ENCODE peak calls at places on chromosomes 3 and 15, in ten cellular contexts. One of them, this sample, is unnamed. For H3K36me3, the result is how much of the 10 kb centered on the place peaks cover.

GRCh38 chr3:185866555-185866954 is 41.7 kb upstream of the IGF2BP2 start:
- DNase-seq in tibial nerve: no peak
- DNase-seq in fibroblast of lung: no peak
- DNase-seq in brain microvascular endothelial cell: no peak
- DNase-seq in CD8-positive, alpha-beta T cell: no peak
- DNase-seq in Peyer's patch: peak
- DNase-seq in psoas muscle: no peak
- DNase-seq in lung: no peak
- DNase-seq in mesenchymal stem cell: no peak
- DNase-seq in BE2C: no peak
- DNase-seq in this sample: peak

GRCh38 chr15:92809880-92810361 is 90.2 kb upstream of the CHD2 start:
- DNase-seq in psoas muscle: no peak
- DNase-seq in tibial nerve: peak
- DNase-seq in BE2C: peak
- DNase-seq in CD8-positive, alpha-beta T cell: no peak
- DNase-seq in mesenchymal stem cell: peak
- DNase-seq in brain microvascular endothelial cell: peak
- DNase-seq in lung: no peak
- DNase-seq in Peyer's patch: peak
- DNase-seq in fibroblast of lung: peak
- DNase-seq in this sample: peak

GRCh38 chr3:71226565-71227281 is 356.8 kb downstream of the FOXP1 start:
- DNase-seq in Peyer's patch: peak
- DNase-seq in mesenchymal stem cell: no peak
- DNase-seq in BE2C: no peak
- DNase-seq in fibroblast of lung: peak
- DNase-seq in psoas muscle: peak
- DNase-seq in CD8-positive, alpha-beta T cell: peak
- DNase-seq in tibial nerve: no peak
- DNase-seq in lung: no peak
- DNase-seq in brain microvascular endothelial cell: peak
- DNase-seq in this sample: peak

GRCh38 chr3:185744997-185745843 is 79.6 kb downstream of the IGF2BP2 start:
- DNase-seq in psoas muscle: no peak
- DNase-seq in lung: no peak
- DNase-seq in fibroblast of lung: peak
- DNase-seq in tibial nerve: no peak
- DNase-seq in mesenchymal stem cell: peak
- DNase-seq in BE2C: no peak
- DNase-seq in CD8-positive, alpha-beta T cell: no peak
- DNase-seq in brain microvascular endothelial cell: peak
- DNase-seq in Peyer's patch: no peak
- DNase-seq in this sample: no peak

GRCh38 chr15:79674124-79674465 is 222.7 kb downstream of the MTHFS start:
- DNase-seq in CD8-positive, alpha-beta T cell: no peak
- DNase-seq in Peyer's patch: no peak
- DNase-seq in BE2C: no peak
- DNase-seq in mesenchymal stem cell: no peak
- DNase-seq in lung: no peak
- DNase-seq in psoas muscle: no peak
- DNase-seq in tibial nerve: no peak
- DNase-seq in fibroblast of lung: no peak
- DNase-seq in brain microvascular endothelial cell: no peak
- DNase-seq in this sample: no peak

GRCh38 chr3:114508976-114509375 is 215.1 kb downstream of the TIGIT start:
- DNase-seq in fibroblast of lung: no peak
- DNase-seq in brain microvascular endothelial cell: no peak
- DNase-seq in BE2C: no peak
- DNase-seq in psoas muscle: no peak
- DNase-seq in lung: no peak
- DNase-seq in mesenchymal stem cell: peak
- DNase-seq in tibial nerve: no peak
- DNase-seq in Peyer's patch: no peak
- DNase-seq in CD8-positive, alpha-beta T cell: no peak
- DNase-seq in this sample: no peak

GRCh38 chr3:100401674-100402036 is 316 bp downstream of the LNP1 start:
- DNase-seq in psoas muscle: peak
- DNase-seq in BE2C: peak
- DNase-seq in CD8-positive, alpha-beta T cell: peak
- DNase-seq in lung: peak
- DNase-seq in tibial nerve: peak
- DNase-seq in Peyer's patch: peak
- DNase-seq in mesenchymal stem cell: no peak
- DNase-seq in fibroblast of lung: peak
- DNase-seq in brain microvascular endothelial cell: peak
- DNase-seq in this sample: peak

GRCh38 chr3:39025222-39025970 is 26.3 kb downstream of the SCN11A start:
- DNase-seq in fibroblast of lung: peak
- DNase-seq in brain microvascular endothelial cell: no peak
- DNase-seq in BE2C: no peak
- DNase-seq in tibial nerve: no peak
- DNase-seq in CD8-positive, alpha-beta T cell: no peak
- DNase-seq in Peyer's patch: no peak
- DNase-seq in mesenchymal stem cell: no peak
- DNase-seq in lung: no peak
- DNase-seq in psoas muscle: no peak
- DNase-seq in this sample: no peak

GRCh38 chr3:24679429-24679828 is 184.8 kb upstream of the THRB start:
- DNase-seq in tibial nerve: no peak
- DNase-seq in fibroblast of lung: no peak
- DNase-seq in Peyer's patch: no peak
- DNase-seq in CD8-positive, alpha-beta T cell: no peak
- DNase-seq in mesenchymal stem cell: no peak
- DNase-seq in BE2C: no peak
- DNase-seq in psoas muscle: no peak
- DNase-seq in brain microvascular endothelial cell: no peak
- DNase-seq in lung: no peak
- DNase-seq in this sample: no peak

GRCh38 chr3:125129512-125129962 is 73.7 kb upstream of the HEG1 start:
- DNase-seq in psoas muscle: peak
- DNase-seq in BE2C: peak
- DNase-seq in mesenchymal stem cell: peak
- DNase-seq in fibroblast of lung: peak
- DNase-seq in CD8-positive, alpha-beta T cell: no peak
- DNase-seq in lung: peak
- DNase-seq in brain microvascular endothelial cell: peak
- DNase-seq in Peyer's patch: peak
- DNase-seq in tibial nerve: peak
- DNase-seq in this sample: peak

GRCh38 chr15:55980511-55980910 is 12.9 kb downstream of the NEDD4 start:
- DNase-seq in lung: no peak
- DNase-seq in brain microvascular endothelial cell: no peak
- DNase-seq in BE2C: no peak
- DNase-seq in psoas muscle: no peak
- DNase-seq in mesenchymal stem cell: no peak
- DNase-seq in Peyer's patch: no peak
- DNase-seq in CD8-positive, alpha-beta T cell: no peak
- DNase-seq in tibial nerve: no peak
- DNase-seq in fibroblast of lung: no peak
- DNase-seq in this sample: no peak

GRCh38 chr15:52491460-52491859 is 37.2 kb downstream of the MYO5A start:
- DNase-seq in psoas muscle: no peak
- DNase-seq in BE2C: no peak
- DNase-seq in mesenchymal stem cell: no peak
- DNase-seq in fibroblast of lung: no peak
- DNase-seq in Peyer's patch: no peak
- DNase-seq in brain microvascular endothelial cell: no peak
- DNase-seq in lung: no peak
- DNase-seq in tibial nerve: no peak
- DNase-seq in CD8-positive, alpha-beta T cell: no peak
- DNase-seq in this sample: no peak

GRCh38 chr3:29440321-29441019 is 159.6 kb downstream of the RBMS3 start:
- DNase-seq in tibial nerve: no peak
- DNase-seq in Peyer's patch: peak
- DNase-seq in lung: no peak
- DNase-seq in mesenchymal stem cell: peak
- DNase-seq in CD8-positive, alpha-beta T cell: no peak
- DNase-seq in brain microvascular endothelial cell: no peak
- DNase-seq in BE2C: peak
- DNase-seq in fibroblast of lung: peak
- DNase-seq in psoas muscle: peak
- DNase-seq in this sample: no peak

GRCh38 chr15:62569460-62570404 is 404.6 kb upstream of the C2CD4B start:
- DNase-seq in BE2C: no peak
- DNase-seq in psoas muscle: peak
- DNase-seq in CD8-positive, alpha-beta T cell: no peak
- DNase-seq in lung: peak
- DNase-seq in tibial nerve: peak
- DNase-seq in Peyer's patch: peak
- DNase-seq in mesenchymal stem cell: peak
- DNase-seq in fibroblast of lung: peak
- DNase-seq in brain microvascular endothelial cell: peak
- DNase-seq in this sample: peak

GRCh38 chr3:42531470-42531869 is 29.0 kb downstream of the VIPR1 start:
- DNase-seq in Peyer's patch: no peak
- DNase-seq in fibroblast of lung: no peak
- DNase-seq in brain microvascular endothelial cell: no peak
- DNase-seq in mesenchymal stem cell: no peak
- DNase-seq in CD8-positive, alpha-beta T cell: no peak
- DNase-seq in lung: no peak
- DNase-seq in BE2C: no peak
- DNase-seq in psoas muscle: no peak
- DNase-seq in tibial nerve: no peak
- DNase-seq in this sample: no peak

GRCh38 chr3:159627634-159628033 is 361.0 kb upstream of the IL12A start:
- DNase-seq in fibroblast of lung: no peak
- DNase-seq in psoas muscle: no peak
- DNase-seq in brain microvascular endothelial cell: no peak
- DNase-seq in mesenchymal stem cell: no peak
- DNase-seq in Peyer's patch: no peak
- DNase-seq in tibial nerve: no peak
- DNase-seq in lung: no peak
- DNase-seq in CD8-positive, alpha-beta T cell: no peak
- DNase-seq in BE2C: no peak
- DNase-seq in this sample: peak

GRCh38 chr15:78550194-78550593 is 9.9 kb downstream of the PSMA4 start:
- DNase-seq in psoas muscle: no peak
- DNase-seq in BE2C: no peak
- DNase-seq in Peyer's patch: no peak
- DNase-seq in fibroblast of lung: no peak
- DNase-seq in lung: no peak
- DNase-seq in brain microvascular endothelial cell: no peak
- DNase-seq in mesenchymal stem cell: no peak
- DNase-seq in tibial nerve: no peak
- DNase-seq in CD8-positive, alpha-beta T cell: no peak
- DNase-seq in this sample: no peak
- H3K36me3 ChIP-seq in psoas muscle: half or more
- H3K36me3 ChIP-seq in BE2C: half or more
- H3K36me3 ChIP-seq in Peyer's patch: half or more
- H3K36me3 ChIP-seq in fibroblast of lung: under half
- H3K36me3 ChIP-seq in lung: under half
- H3K36me3 ChIP-seq in brain microvascular endothelial cell: half or more
- H3K36me3 ChIP-seq in mesenchymal stem cell: half or more
- H3K36me3 ChIP-seq in tibial nerve: half or more
- H3K36me3 ChIP-seq in CD8-positive, alpha-beta T cell: under half
- H3K36me3 ChIP-seq in this sample: under half

DNA sequence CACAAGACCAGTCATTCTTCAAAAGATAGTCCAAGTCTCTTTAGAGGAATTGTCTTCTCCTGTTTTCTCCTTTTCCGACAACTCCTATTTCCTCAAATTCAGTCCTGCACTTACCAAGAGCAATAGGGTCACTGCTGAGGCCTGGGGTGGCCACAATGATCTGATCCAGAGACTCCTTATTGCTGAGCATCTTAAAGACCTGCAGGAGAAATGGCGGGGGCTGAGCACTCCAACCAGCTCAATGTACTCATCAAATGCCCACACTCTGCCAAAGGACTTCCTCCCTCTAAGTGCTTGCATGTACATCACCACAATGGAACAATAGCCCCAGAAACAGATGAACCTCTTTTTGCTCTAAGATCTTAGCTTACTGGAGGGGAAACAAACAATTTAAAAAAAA is 9.6 kb downstream of the UBL7 start:
- DNase-seq in CD8-positive, alpha-beta T cell: no peak
- DNase-seq in lung: no peak
- DNase-seq in tibial nerve: no peak
- DNase-seq in fibroblast of lung: no peak
- DNase-seq in psoas muscle: no peak
- DNase-seq in mesenchymal stem cell: no peak
- DNase-seq in Peyer's patch: no peak
- DNase-seq in BE2C: no peak
- DNase-seq in brain microvascular endothelial cell: no peak
- DNase-seq in this sample: no peak
- H3K36me3 ChIP-seq in CD8-positive, alpha-beta T cell: under half
- H3K36me3 ChIP-seq in lung: under half
- H3K36me3 ChIP-seq in tibial nerve: half or more
- H3K36me3 ChIP-seq in fibroblast of lung: under half
- H3K36me3 ChIP-seq in psoas muscle: half or more
- H3K36me3 ChIP-seq in mesenchymal stem cell: half or more
- H3K36me3 ChIP-seq in Peyer's patch: half or more
- H3K36me3 ChIP-seq in BE2C: under half
- H3K36me3 ChIP-seq in brain microvascular endothelial cell: under half
- H3K36me3 ChIP-seq in this sample: under half

DNA sequence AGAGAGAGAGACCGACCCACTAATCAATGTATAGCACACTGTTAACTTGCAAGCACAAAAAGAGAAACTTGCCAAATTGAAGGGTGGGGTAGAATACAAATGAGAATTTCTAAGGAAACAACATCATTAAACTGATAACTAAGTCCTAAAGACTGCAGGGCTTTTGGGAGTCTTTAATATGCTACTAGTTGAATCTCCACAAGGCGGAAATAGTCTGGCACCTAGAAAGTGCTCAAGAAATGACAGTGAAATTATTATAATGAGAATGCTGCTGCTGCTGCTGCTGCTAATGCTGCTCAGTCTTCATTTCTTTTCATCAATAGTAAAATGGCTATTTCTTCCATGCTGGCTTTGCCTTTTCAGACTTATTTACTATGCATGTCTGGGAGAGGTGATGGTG is 91.8 kb downstream of the BTD start:
- DNase-seq in lung: no peak
- DNase-seq in tibial nerve: no peak
- DNase-seq in Peyer's patch: no peak
- DNase-seq in brain microvascular endothelial cell: no peak
- DNase-seq in BE2C: no peak
- DNase-seq in CD8-positive, alpha-beta T cell: no peak
- DNase-seq in psoas muscle: no peak
- DNase-seq in mesenchymal stem cell: no peak
- DNase-seq in fibroblast of lung: peak
- DNase-seq in this sample: no peak
- H3K36me3 ChIP-seq in lung: under half
- H3K36me3 ChIP-seq in tibial nerve: under half
- H3K36me3 ChIP-seq in Peyer's patch: under half
- H3K36me3 ChIP-seq in brain microvascular endothelial cell: under half
- H3K36me3 ChIP-seq in BE2C: under half
- H3K36me3 ChIP-seq in CD8-positive, alpha-beta T cell: under half
- H3K36me3 ChIP-seq in psoas muscle: half or more
- H3K36me3 ChIP-seq in mesenchymal stem cell: half or more
- H3K36me3 ChIP-seq in fibroblast of lung: under half
- H3K36me3 ChIP-seq in this sample: under half

DNA sequence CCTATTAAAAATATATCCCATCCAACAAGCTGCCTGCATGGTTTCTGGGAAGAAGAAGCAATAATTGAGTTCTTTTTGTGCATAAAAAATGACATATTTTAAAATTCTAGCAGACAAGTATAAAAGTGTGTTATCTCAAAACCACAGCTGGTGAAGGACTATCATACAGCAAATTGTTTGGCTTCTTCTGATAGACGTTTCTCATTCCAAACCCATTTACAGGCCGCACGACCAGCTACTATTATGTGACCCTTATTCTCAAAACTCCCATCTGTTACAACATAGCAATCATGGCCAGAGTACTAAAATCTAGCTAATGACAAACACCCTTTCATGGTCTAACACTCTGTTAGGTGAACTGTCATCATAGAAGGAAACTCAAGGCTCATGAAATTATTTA is 21.7 kb downstream of the ETFA start:
- DNase-seq in fibroblast of lung: peak
- DNase-seq in CD8-positive, alpha-beta T cell: no peak
- DNase-seq in Peyer's patch: no peak
- DNase-seq in lung: no peak
- DNase-seq in mesenchymal stem cell: no peak
- DNase-seq in tibial nerve: no peak
- DNase-seq in BE2C: no peak
- DNase-seq in brain microvascular endothelial cell: no peak
- DNase-seq in psoas muscle: no peak
- DNase-seq in this sample: no peak
- H3K36me3 ChIP-seq in fibroblast of lung: under half
- H3K36me3 ChIP-seq in CD8-positive, alpha-beta T cell: under half
- H3K36me3 ChIP-seq in Peyer's patch: under half
- H3K36me3 ChIP-seq in lung: under half
- H3K36me3 ChIP-seq in mesenchymal stem cell: under half
- H3K36me3 ChIP-seq in tibial nerve: under half
- H3K36me3 ChIP-seq in BE2C: under half
- H3K36me3 ChIP-seq in brain microvascular endothelial cell: under half
- H3K36me3 ChIP-seq in psoas muscle: half or more
- H3K36me3 ChIP-seq in this sample: under half